ENCODE peak calls at places on chromosomes 16 and 17, in six cellular contexts. One of them, this sample, is unnamed.

GRCh38 chr17:60327122-60327869 is 64.6 kb downstream of the USP32 start:
- DNase-seq in A549: no peak
- DNase-seq in stomach: no peak
- DNase-seq in suprapubic skin: no peak
- DNase-seq in sigmoid colon: no peak
- DNase-seq in GM12878: no peak
- DNase-seq in this sample: no peak

GRCh38 chr17:75531724-75532090 is 6.2 kb downstream of the LLGL2 start:
- DNase-seq in A549: no peak
- DNase-seq in stomach: no peak
- DNase-seq in sigmoid colon: no peak
- DNase-seq in GM12878: no peak
- DNase-seq in suprapubic skin: no peak
- DNase-seq in this sample: no peak

GRCh38 chr16:82878466-82878865 is 251.7 kb downstream of the CDH13 start:
- DNase-seq in GM12878: no peak
- DNase-seq in sigmoid colon: no peak
- DNase-seq in stomach: no peak
- DNase-seq in suprapubic skin: no peak
- DNase-seq in A549: no peak
- DNase-seq in this sample: no peak

GRCh38 chr16:73172621-73173312 is 124.8 kb upstream of the ZFHX3 start:
- DNase-seq in stomach: peak; percentile 93
- DNase-seq in GM12878: no peak
- DNase-seq in sigmoid colon: peak; percentile 89
- DNase-seq in suprapubic skin: no peak
- DNase-seq in A549: peak; percentile 36
- DNase-seq in this sample: peak; percentile 86

GRCh38 chr17:47200325-47200663 is 8.9 kb upstream of the MYL4 start:
- DNase-seq in suprapubic skin: no peak
- DNase-seq in stomach: no peak
- DNase-seq in sigmoid colon: no peak
- DNase-seq in A549: no peak
- DNase-seq in GM12878: no peak
- DNase-seq in this sample: no peak

GRCh38 chr17:80818871-80819270 is 172.8 kb upstream of the CHMP6 start:
- DNase-seq in stomach: no peak
- DNase-seq in A549: no peak
- DNase-seq in sigmoid colon: no peak
- DNase-seq in GM12878: no peak
- DNase-seq in suprapubic skin: peak; percentile 49
- DNase-seq in this sample: peak; percentile 2

GRCh38 chr17:21464611-21465021 is 88.5 kb downstream of the KCNJ12 start:
- DNase-seq in sigmoid colon: no peak
- DNase-seq in suprapubic skin: no peak
- DNase-seq in A549: no peak
- DNase-seq in stomach: no peak
- DNase-seq in GM12878: no peak
- DNase-seq in this sample: no peak

GRCh38 chr17:54992797-54993639 is 24.5 kb downstream of the STXBP4 start:
- DNase-seq in A549: peak; percentile 49
- DNase-seq in sigmoid colon: no peak
- DNase-seq in suprapubic skin: no peak
- DNase-seq in GM12878: no peak
- DNase-seq in stomach: no peak
- DNase-seq in this sample: no peak

GRCh38 chr17:17352836-17353624 is 49.9 kb downstream of the NT5M start:
- DNase-seq in stomach: no peak
- DNase-seq in GM12878: no peak
- DNase-seq in suprapubic skin: peak; percentile 71
- DNase-seq in sigmoid colon: no peak
- DNase-seq in A549: no peak
- DNase-seq in this sample: no peak

GRCh38 chr17:44908761-44909326 is 6.5 kb downstream of the GFAP start:
- DNase-seq in A549: no peak
- DNase-seq in sigmoid colon: no peak
- DNase-seq in GM12878: no peak
- DNase-seq in suprapubic skin: no peak
- DNase-seq in stomach: no peak
- DNase-seq in this sample: no peak

DNA sequence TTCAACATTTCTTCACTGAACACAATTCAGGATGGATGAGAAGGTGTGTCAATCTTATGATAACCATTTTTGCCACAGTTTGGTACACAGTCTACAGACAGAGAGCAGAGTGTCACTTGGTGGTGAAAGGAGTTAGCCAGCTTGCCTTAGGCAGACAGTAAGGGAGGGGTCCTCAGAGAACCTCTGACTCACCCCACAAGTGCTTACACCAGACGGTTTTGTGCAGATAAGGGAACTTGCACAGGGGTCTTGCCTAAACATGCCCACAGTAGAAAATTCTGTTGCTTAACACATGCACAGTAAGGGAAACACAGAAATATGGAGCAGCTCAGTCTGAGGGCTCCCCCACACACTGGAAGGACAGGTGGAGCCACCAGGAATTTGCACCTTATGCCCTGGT is 204.5 kb upstream of the CDH8 start:
- DNase-seq in A549: no peak
- DNase-seq in suprapubic skin: no peak
- DNase-seq in GM12878: no peak
- DNase-seq in sigmoid colon: no peak
- DNase-seq in stomach: no peak
- DNase-seq in this sample: no peak
- TF ChIP-seq POLR2A in A549: no peak
- TF ChIP-seq POLR2A in suprapubic skin: no peak
- TF ChIP-seq POLR2A in GM12878: no peak
- TF ChIP-seq POLR2A in sigmoid colon: no peak
- TF ChIP-seq POLR2A in stomach: no peak
- TF ChIP-seq POLR2A in this sample: no peak

DNA sequence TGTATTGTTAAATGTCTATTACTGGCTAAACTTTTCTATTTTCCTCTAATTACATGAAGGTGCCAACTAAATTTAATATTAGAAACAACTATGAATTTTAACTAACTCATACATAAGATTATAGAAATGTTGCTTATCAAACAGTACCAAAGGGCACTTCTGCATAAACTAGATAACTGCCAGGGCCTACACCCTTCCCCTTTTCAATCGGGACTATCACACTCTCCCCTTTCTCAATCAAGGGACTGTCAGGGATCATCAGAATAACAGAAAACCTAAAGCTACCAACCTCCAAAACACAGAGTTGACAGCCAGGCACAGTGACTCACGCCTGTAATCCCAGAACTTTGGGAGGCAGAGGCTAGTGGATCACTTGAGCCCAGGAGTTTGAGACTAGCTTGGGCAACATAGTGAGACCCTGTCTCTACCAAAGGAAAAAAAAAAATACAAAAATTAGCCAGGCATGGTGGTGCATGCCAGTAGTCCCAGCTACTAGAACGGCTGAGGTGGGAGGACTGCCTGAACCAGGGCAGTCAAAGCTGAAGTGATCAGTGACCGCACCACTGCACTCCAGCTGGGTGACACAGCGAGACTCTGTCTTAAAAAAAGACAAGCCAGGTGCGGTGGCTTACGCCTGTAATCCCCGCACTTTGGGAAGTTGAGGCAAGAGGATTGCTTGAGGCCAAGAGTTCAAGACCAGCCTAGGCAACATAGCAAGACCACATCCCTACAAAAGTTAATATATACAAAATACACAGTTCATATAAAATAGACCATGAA is 3.2 kb upstream of the PHLPP2 start:
- DNase-seq in stomach: no peak
- DNase-seq in GM12878: no peak
- DNase-seq in A549: no peak
- DNase-seq in sigmoid colon: no peak
- DNase-seq in suprapubic skin: no peak
- DNase-seq in this sample: no peak
- TF ChIP-seq EP300 in stomach: no peak
- TF ChIP-seq EP300 in GM12878: no peak
- TF ChIP-seq EP300 in A549: no peak
- TF ChIP-seq EP300 in sigmoid colon: no peak
- TF ChIP-seq EP300 in suprapubic skin: no peak
- TF ChIP-seq EP300 in this sample: no peak

DNA sequence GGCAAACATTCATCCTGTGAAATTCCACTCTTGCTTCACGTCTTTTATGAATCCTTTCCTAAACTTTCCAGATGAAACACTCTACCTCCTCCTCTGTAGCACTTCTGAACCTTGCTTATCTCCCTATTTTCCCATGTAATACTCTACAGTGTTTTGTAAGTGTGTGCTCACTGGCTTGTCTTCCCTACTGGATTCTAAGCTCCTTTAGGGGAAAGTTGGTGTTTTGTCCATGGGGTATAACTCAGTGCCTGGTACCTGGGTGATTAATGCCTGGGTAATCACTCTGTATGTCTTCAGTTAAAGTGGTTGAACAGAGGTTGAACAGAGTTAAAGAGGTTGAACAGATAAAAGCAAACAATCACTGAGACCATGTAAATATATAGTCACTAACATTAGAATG is 3.8 kb upstream of the KAT7 start:
- DNase-seq in stomach: no peak
- DNase-seq in A549: no peak
- DNase-seq in suprapubic skin: no peak
- DNase-seq in sigmoid colon: no peak
- DNase-seq in GM12878: no peak
- DNase-seq in this sample: no peak
- TF ChIP-seq POLR2A in stomach: no peak
- TF ChIP-seq POLR2A in A549: no peak
- TF ChIP-seq POLR2A in suprapubic skin: no peak
- TF ChIP-seq POLR2A in sigmoid colon: no peak
- TF ChIP-seq POLR2A in GM12878: no peak
- TF ChIP-seq POLR2A in this sample: no peak

GRCh38 chr16:81553080-81553813 is 108.6 kb downstream of the CMIP start:
- DNase-seq in suprapubic skin: no peak
- DNase-seq in GM12878: no peak
- DNase-seq in sigmoid colon: no peak
- DNase-seq in A549: no peak
- DNase-seq in stomach: peak; percentile 56
- DNase-seq in this sample: no peak
- TF ChIP-seq EP300 in suprapubic skin: no peak
- TF ChIP-seq EP300 in GM12878: no peak
- TF ChIP-seq EP300 in sigmoid colon: no peak
- TF ChIP-seq EP300 in A549: no peak
- TF ChIP-seq EP300 in stomach: no peak
- TF ChIP-seq EP300 in this sample: no peak

GRCh38 chr16:12480916-12481315 is 322.8 kb downstream of the CPPED1 start:
- DNase-seq in sigmoid colon: no peak
- DNase-seq in GM12878: no peak
- DNase-seq in suprapubic skin: no peak
- DNase-seq in stomach: no peak
- DNase-seq in A549: no peak
- DNase-seq in this sample: no peak
- TF ChIP-seq POLR2A in sigmoid colon: no peak
- TF ChIP-seq POLR2A in GM12878: no peak
- TF ChIP-seq POLR2A in suprapubic skin: no peak
- TF ChIP-seq POLR2A in stomach: no peak
- TF ChIP-seq POLR2A in A549: no peak
- TF ChIP-seq POLR2A in this sample: no peak

DNA sequence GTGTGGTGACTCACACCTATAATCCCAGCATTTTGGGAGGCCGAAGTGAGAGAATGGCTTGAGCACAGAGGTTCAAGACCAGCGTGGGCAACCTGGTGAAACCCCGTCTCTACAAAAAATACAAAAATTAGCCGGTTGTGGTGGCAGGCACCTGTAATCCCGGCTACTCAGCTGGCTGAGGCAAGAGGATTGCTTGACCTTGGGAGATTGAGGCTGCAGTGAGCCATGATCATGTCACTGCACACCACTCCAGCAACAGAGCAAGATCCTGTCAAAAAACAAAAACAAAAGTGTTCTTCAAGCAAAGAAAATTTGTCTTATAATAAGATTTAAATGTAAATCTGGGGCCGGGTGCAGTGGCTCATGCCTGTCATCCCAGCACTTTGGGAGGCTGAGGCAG is 51.5 kb downstream of the PAFAH1B1 start:
- DNase-seq in A549: no peak
- DNase-seq in stomach: no peak
- DNase-seq in sigmoid colon: no peak
- DNase-seq in GM12878: no peak
- DNase-seq in suprapubic skin: no peak
- DNase-seq in this sample: no peak
- TF ChIP-seq EP300 in A549: no peak
- TF ChIP-seq EP300 in stomach: no peak
- TF ChIP-seq EP300 in sigmoid colon: no peak
- TF ChIP-seq EP300 in GM12878: no peak
- TF ChIP-seq EP300 in suprapubic skin: no peak
- TF ChIP-seq EP300 in this sample: no peak

This sample was measured in transverse colon.